ENCODE peak calls at places on chromosomes 4 and X, in five cellular contexts. M, B, R, T and A are unnamed samples.

GRCh38 chr4:6942238-6942800 is 32.7 kb downstream of the TBC1D14 start:
- DNase-seq in M (peak), R (peak), T (no peak), B (peak), A (no peak)

GRCh38 chrX:39677987-39678840 is 419.5 kb downstream of the BCOR start:
- DNase-seq in R (no peak), M (no peak), B (no peak), T (no peak), A (no peak)

GRCh38 chrX:40094041-40094899 is 3.5 kb downstream of the BCOR start:
- DNase-seq in R (no peak), T (no peak), B (no peak), M (no peak), A (no peak)

GRCh38 chr4:11724731-11725130 is 296.0 kb upstream of the HS3ST1 start:
- DNase-seq in T (no peak), B (no peak), R (no peak), M (no peak), A (no peak)

GRCh38 chr4:34649716-34650115 is 1594.6 kb downstream of the ARAP2 start:
- DNase-seq in T (no peak), R (no peak), M (peak), B (no peak), A (no peak)

GRCh38 chr4:16692493-16692892 is 206.0 kb downstream of the LDB2 start:
- DNase-seq in T (no peak), M (no peak), B (no peak), R (no peak), A (no peak)

GRCh38 chrX:55908685-55909212 is 191.2 kb downstream of the RRAGB start:
- DNase-seq in M (no peak), R (peak), T (no peak), B (peak), A (no peak)

GRCh38 chr4:98260047-98260578 is 1.1 kb upstream of the RAP1GDS1 start:
- DNase-seq in B (no peak), M (no peak), R (peak), T (no peak), A (no peak)

GRCh38 chrX:48025561-48025960 is 18.8 kb downstream of the SPACA5 start:
- DNase-seq in M (no peak), B (peak), T (no peak), R (peak), A (peak)

GRCh38 chrX:125742811-125743210 is 423.1 kb downstream of the TEX13C start:
- DNase-seq in M (no peak), B (no peak), R (no peak), T (no peak), A (no peak)

GRCh38 chrX:118679290-118679689 is 48.1 kb upstream of the IL13RA1 start:
- DNase-seq in M (no peak), B (no peak), R (no peak), T (no peak), A (no peak)

GRCh38 chr4:100391913-100392312 is 125.9 kb downstream of the EMCN start:
- DNase-seq in M (no peak), T (no peak), R (peak), B (no peak), A (no peak)

GRCh38 chrX:44775726-44776125 is 68.1 kb upstream of the DUSP21 start:
- DNase-seq in B (no peak), R (no peak), T (no peak), M (no peak), A (no peak)

GRCh38 chr4:142556613-142557012 is 289.5 kb downstream of the INPP4B start:
- DNase-seq in M (no peak), R (no peak), B (no peak), T (no peak), A (no peak)

GRCh38 chr4:168119100-168119499 is 26.8 kb downstream of the ANXA10 start:
- DNase-seq in M (no peak), B (no peak), R (no peak), T (no peak), A (no peak)

GRCh38 chrX:48664156-48664555 is 19.4 kb upstream of the WAS start:
- DNase-seq in M (no peak), B (no peak), R (no peak), T (no peak), A (no peak)

GRCh38 chr4:6668391-6668790 is 25.3 kb upstream of the S100P start:
- DNase-seq in T (no peak), R (no peak), B (no peak), M (no peak), A (no peak)

GRCh38 chr4:3305610-3306371 is 13.0 kb downstream of the RGS12 start:
- DNase-seq in R (no peak), B (peak), T (no peak), M (no peak), A (peak)

GRCh38 chr4:106869551-106869950 is 166.6 kb downstream of the DKK2 start:
- DNase-seq in R (no peak), T (no peak), M (no peak), B (no peak), A (no peak)

GRCh38 chr4:16894406-16894805 is 4.0 kb downstream of the LDB2 start:
- DNase-seq in M (no peak), B (no peak), T (no peak), R (no peak), A (no peak)

GRCh38 chrX:27918799-27919198 is 62.5 kb downstream of the DCAF8L1 start:
- DNase-seq in M (no peak), B (peak), T (no peak), R (peak), A (no peak)

GRCh38 chr4:6719611-6720179 is 3.7 kb downstream of the BLOC1S4 start:
- DNase-seq in B (no peak), R (no peak), M (no peak), T (no peak), A (no peak)

GRCh38 chr4:40856836-40857362 is 107.1 kb downstream of the NSUN7 start:
- DNase-seq in M (no peak), R (no peak), B (no peak), T (peak), A (no peak)

GRCh38 chr4:121650741-121651140 is 46.0 kb downstream of the ANXA5 start:
- DNase-seq in B (no peak), T (no peak), M (no peak), R (no peak), A (no peak)

GRCh38 chrX:136028383-136028984 is 43.2 kb downstream of the SLC9A6 start:
- DNase-seq in R (peak), B (peak), T (no peak), M (peak), A (no peak)

GRCh38 chrX:9573282-9574106 is 108.6 kb downstream of the TBL1X start:
- DNase-seq in T (no peak), M (no peak), R (peak), B (no peak), A (no peak)

GRCh38 chr4:111959202-111959601 is 186.1 kb upstream of the FAM241A start:
- DNase-seq in R (no peak), B (no peak), T (no peak), M (no peak), A (no peak)

GRCh38 chr4:2364654-2365053 is 53.8 kb downstream of the ZFYVE28 start:
- DNase-seq in M (no peak), R (no peak), B (no peak), T (peak), A (peak)

GRCh38 chr4:33941854-33942253 is 2302.5 kb downstream of the ARAP2 start:
- DNase-seq in M (no peak), R (no peak), T (no peak), B (no peak), A (no peak)

GRCh38 chr4:102392033-102392744 is 46.9 kb upstream of the SLC39A8 start:
- DNase-seq in B (no peak), M (peak), R (no peak), T (no peak), A (no peak)

GRCh38 chr4:155419266-155419665 is 42.5 kb upstream of the MAP9 start:
- DNase-seq in R (no peak), T (no peak), B (no peak), M (no peak), A (no peak)